ENCODE peak calls at places on chromosome 3, in eight cellular contexts. E, D, Q, N, C, I, S and U are unnamed samples.

GRCh38 chr3:13584427-13584891 is 35.5 kb downstream of the FBLN2 start:
- DNase-seq in S (no peak), Q (no peak), D (no peak), N (no peak), E (no peak), I (no peak), C (no peak), U (no peak)

GRCh38 chr3:50246517-50246954 is 10.5 kb downstream of the GNAI2 start:
- DNase-seq in N (peak), Q (peak), D (peak), I (no peak), E (peak), S (peak), C (peak), U (peak)

GRCh38 chr3:30641612-30642251 is 35.3 kb downstream of the TGFBR2 start:
- DNase-seq in S (no peak), E (no peak), I (no peak), C (no peak), D (no peak), N (no peak), Q (no peak), U (no peak)

GRCh38 chr3:23161896-23162570 is 41.1 kb upstream of the UBE2E2 start:
- DNase-seq in Q (no peak), S (no peak), I (no peak), C (no peak), N (no peak), E (no peak), D (peak), U (peak)

GRCh38 chr3:128486692-128487537 is 6.1 kb downstream of the GATA2 start:
- DNase-seq in E (no peak), S (no peak), D (no peak), N (no peak), Q (no peak), C (no peak), I (no peak), U (no peak)

GRCh38 chr3:60431599-60431958 is 819.7 kb downstream of the FHIT start:
- DNase-seq in N (no peak), E (no peak), I (no peak), S (no peak), C (no peak), Q (no peak), D (no peak), U (peak)

GRCh38 chr3:160676547-160677303 is at the start of gene ARL14:
- DNase-seq in S (no peak), Q (no peak), N (no peak), C (no peak), E (peak), D (peak), I (no peak), U (peak)

GRCh38 chr3:11096266-11097135 is 57.8 kb upstream of the HRH1 start:
- DNase-seq in D (peak), S (peak), E (peak), N (peak), C (peak), I (no peak), Q (peak), U (no peak)

GRCh38 chr3:125151916-125152315 is 60.6 kb downstream of the SLC12A8 start:
- DNase-seq in Q (no peak), I (no peak), D (no peak), N (no peak), E (no peak), S (no peak), C (no peak), U (no peak)

GRCh38 chr3:72818092-72818721 is 30.0 kb downstream of the SHQ1 start:
- DNase-seq in N (no peak), D (peak), C (no peak), S (no peak), E (peak), Q (no peak), I (no peak), U (peak)

GRCh38 chr3:18424213-18424861 is 802 bp downstream of the SATB1 start:
- DNase-seq in I (no peak), S (no peak), D (no peak), Q (no peak), N (no peak), C (no peak), E (no peak), U (peak)

GRCh38 chr3:149559525-149559924 is 85.0 kb downstream of the TM4SF4 start:
- DNase-seq in C (no peak), S (no peak), I (no peak), Q (no peak), E (no peak), D (no peak), N (no peak), U (no peak)

GRCh38 chr3:11146771-11147363 is 7.4 kb upstream of the HRH1 start:
- DNase-seq in N (no peak), Q (no peak), D (peak), I (no peak), E (no peak), S (no peak), C (no peak), U (no peak)

GRCh38 chr3:194283218-194284006 is 67.7 kb downstream of the CPN2 start:
- DNase-seq in E (no peak), S (no peak), I (no peak), Q (no peak), C (no peak), N (no peak), D (no peak), U (no peak)

GRCh38 chr3:129068291-129068886 is 7.8 kb downstream of the GP9 start:
- DNase-seq in I (no peak), S (no peak), N (no peak), E (peak), C (no peak), D (no peak), Q (no peak), U (no peak)

GRCh38 chr3:98763076-98763475 is at the start of gene ST3GAL6:
- DNase-seq in Q (no peak), E (no peak), N (no peak), C (no peak), D (peak), S (no peak), I (no peak), U (peak)

GRCh38 chr3:54857343-54857742 is 70.5 kb downstream of the LRTM1 start:
- DNase-seq in N (no peak), I (no peak), E (peak), S (no peak), Q (no peak), C (no peak), D (peak), U (no peak)

GRCh38 chr3:4507010-4507596 is 14.0 kb downstream of the ITPR1 start:
- DNase-seq in D (no peak), Q (no peak), I (no peak), S (no peak), E (no peak), C (no peak), N (no peak), U (peak)

GRCh38 chr3:106850429-106850828 is 526.8 kb upstream of the CCDC54 start:
- DNase-seq in N (no peak), E (no peak), Q (no peak), C (no peak), I (no peak), D (no peak), S (no peak), U (no peak)

GRCh38 chr3:124972457-124972856 is 37.9 kb upstream of the MUC13 start:
- DNase-seq in I (no peak), Q (no peak), S (no peak), C (no peak), D (no peak), E (no peak), N (no peak), U (no peak)

GRCh38 chr3:190825389-190826016 is 37.0 kb downstream of the GMNC start:
- DNase-seq in I (no peak), Q (no peak), C (no peak), E (no peak), D (peak), N (no peak), S (no peak), U (no peak)

GRCh38 chr3:32296251-32297204 is 58.0 kb downstream of the CMTM8 start:
- DNase-seq in E (peak), I (peak), S (peak), C (peak), Q (peak), D (peak), N (no peak), U (peak)